ENCODE peak calls at places on chromosomes 12 and 14, in nine cellular contexts. T, Z, B, G, H, P, E, R and O are unnamed samples.

GRCh38 chr14:61475316-61475715 is 153.9 kb downstream of the PRKCH start:
- DNase-seq in R (peak), T (peak), P (peak), H (no peak), B (peak), E (no peak), G (no peak), Z (no peak), O (no peak)

GRCh38 chr14:72480465-72481243 is 413.2 kb downstream of the DPF3 start:
- DNase-seq in Z (no peak), H (no peak), P (no peak), T (no peak), E (no peak), G (no peak), R (no peak), B (peak), O (no peak)

GRCh38 chr12:113647048-113647447 is 175.4 kb upstream of the LHX5 start:
- DNase-seq in H (no peak), T (no peak), R (no peak), B (no peak), E (no peak), P (no peak), G (no peak), Z (no peak), O (peak)

GRCh38 chr12:5063149-5063548 is 19.5 kb downstream of the KCNA5 start:
- DNase-seq in R (no peak), H (no peak), Z (no peak), T (no peak), B (no peak), P (peak), G (no peak), E (no peak), O (no peak)

GRCh38 chr12:120207227-120207626 is 6.3 kb upstream of the RPLP0 start:
- DNase-seq in B (no peak), T (no peak), R (no peak), E (no peak), Z (no peak), H (no peak), G (no peak), P (no peak), O (no peak)

GRCh38 chr12:122515275-122515674 is 11.5 kb downstream of the RSRC2 start:
- DNase-seq in Z (no peak), H (no peak), T (no peak), E (no peak), G (no peak), B (no peak), R (no peak), P (no peak), O (no peak)

GRCh38 chr14:29627141-29627540 is 300.5 kb downstream of the PRKD1 start:
- DNase-seq in R (no peak), P (no peak), H (no peak), Z (no peak), B (no peak), E (no peak), G (no peak), T (no peak), O (no peak)

GRCh38 chr12:1811281-1811947 is 9.0 kb upstream of the LRTM2 start:
- DNase-seq in H (no peak), B (no peak), P (no peak), T (no peak), E (no peak), R (no peak), G (no peak), Z (peak), O (peak)

GRCh38 chr14:23366163-23366921 is 1.4 kb upstream of the EFS start:
- DNase-seq in Z (peak), G (no peak), B (peak), P (no peak), R (no peak), T (no peak), H (no peak), E (peak), O (no peak)

GRCh38 chr12:46389130-46389616 is 16.6 kb upstream of the SLC38A2 start:
- DNase-seq in H (no peak), Z (no peak), G (no peak), P (no peak), E (no peak), B (no peak), R (no peak), T (no peak), O (no peak)